ENCODE peak calls at places on chromosome 12, in seven cellular contexts. One of them, this sample, is unnamed.

GRCh38 chr12:94670075-94670474 is 19.7 kb upstream of the TMCC3 start:
- DNase-seq in Peyer's patch: no peak
- DNase-seq in fibroblast of the aortic adventitia: no peak
- DNase-seq in AG04449: no peak
- DNase-seq in cardiac muscle cell: no peak
- DNase-seq in stomach: no peak
- DNase-seq in astrocyte of the spinal cord: no peak
- DNase-seq in this sample: no peak

GRCh38 chr12:53190108-53190729 is 9.5 kb upstream of the CSAD start:
- DNase-seq in Peyer's patch: peak
- DNase-seq in fibroblast of the aortic adventitia: peak
- DNase-seq in AG04449: no peak
- DNase-seq in cardiac muscle cell: peak
- DNase-seq in stomach: peak
- DNase-seq in astrocyte of the spinal cord: peak
- DNase-seq in this sample: peak

GRCh38 chr12:79725987-79726386 is 35.2 kb upstream of the PAWR start:
- DNase-seq in Peyer's patch: no peak
- DNase-seq in fibroblast of the aortic adventitia: peak
- DNase-seq in AG04449: peak
- DNase-seq in cardiac muscle cell: no peak
- DNase-seq in stomach: no peak
- DNase-seq in astrocyte of the spinal cord: peak
- DNase-seq in this sample: peak

GRCh38 chr12:127773520-127773919 is 493.4 kb upstream of the TMEM132C start:
- DNase-seq in Peyer's patch: no peak
- DNase-seq in fibroblast of the aortic adventitia: no peak
- DNase-seq in AG04449: no peak
- DNase-seq in cardiac muscle cell: peak
- DNase-seq in stomach: no peak
- DNase-seq in astrocyte of the spinal cord: no peak
- DNase-seq in this sample: no peak

GRCh38 chr12:104669057-104669770 is 212.5 kb downstream of the CHST11 start:
- DNase-seq in Peyer's patch: no peak
- DNase-seq in fibroblast of the aortic adventitia: no peak
- DNase-seq in AG04449: no peak
- DNase-seq in cardiac muscle cell: peak
- DNase-seq in stomach: peak
- DNase-seq in astrocyte of the spinal cord: peak
- DNase-seq in this sample: no peak

GRCh38 chr12:25972783-25973182 is 14.3 kb downstream of the RASSF8 start:
- DNase-seq in Peyer's patch: no peak
- DNase-seq in fibroblast of the aortic adventitia: peak
- DNase-seq in AG04449: no peak
- DNase-seq in cardiac muscle cell: no peak
- DNase-seq in stomach: no peak
- DNase-seq in astrocyte of the spinal cord: peak
- DNase-seq in this sample: peak

GRCh38 chr12:96425321-96425720 is 25.1 kb upstream of the CDK17 start:
- DNase-seq in Peyer's patch: no peak
- DNase-seq in fibroblast of the aortic adventitia: peak
- DNase-seq in AG04449: peak
- DNase-seq in cardiac muscle cell: no peak
- DNase-seq in stomach: no peak
- DNase-seq in astrocyte of the spinal cord: peak
- DNase-seq in this sample: peak

GRCh38 chr12:108629824-108630476 is 3.7 kb downstream of the SELPLG start:
- DNase-seq in Peyer's patch: no peak
- DNase-seq in fibroblast of the aortic adventitia: peak
- DNase-seq in AG04449: peak
- DNase-seq in cardiac muscle cell: no peak
- DNase-seq in stomach: no peak
- DNase-seq in astrocyte of the spinal cord: peak
- DNase-seq in this sample: peak

GRCh38 chr12:102917026-102917787 is at the start of gene PAH:
- DNase-seq in Peyer's patch: no peak
- DNase-seq in fibroblast of the aortic adventitia: no peak
- DNase-seq in AG04449: no peak
- DNase-seq in cardiac muscle cell: peak
- DNase-seq in stomach: peak
- DNase-seq in astrocyte of the spinal cord: no peak
- DNase-seq in this sample: no peak

GRCh38 chr12:106249411-106250135 is 1.8 kb upstream of the CKAP4 start:
- DNase-seq in Peyer's patch: peak
- DNase-seq in fibroblast of the aortic adventitia: no peak
- DNase-seq in AG04449: no peak
- DNase-seq in cardiac muscle cell: no peak
- DNase-seq in stomach: no peak
- DNase-seq in astrocyte of the spinal cord: no peak
- DNase-seq in this sample: no peak

GRCh38 chr12:83827860-83828259 is 1084.7 kb downstream of the SLC6A15 start:
- DNase-seq in Peyer's patch: no peak
- DNase-seq in fibroblast of the aortic adventitia: no peak
- DNase-seq in AG04449: no peak
- DNase-seq in cardiac muscle cell: no peak
- DNase-seq in stomach: no peak
- DNase-seq in astrocyte of the spinal cord: no peak
- DNase-seq in this sample: no peak
- TF ChIP-seq CTCF in Peyer's patch: no peak
- TF ChIP-seq CTCF in fibroblast of the aortic adventitia: no peak
- TF ChIP-seq CTCF in AG04449: no peak
- TF ChIP-seq CTCF in cardiac muscle cell: no peak
- TF ChIP-seq CTCF in stomach: no peak
- TF ChIP-seq CTCF in astrocyte of the spinal cord: peak
- TF ChIP-seq CTCF in this sample: no peak

GRCh38 chr12:10362325-10362724 is 27.5 kb downstream of the KLRK1 start:
- DNase-seq in Peyer's patch: no peak
- DNase-seq in fibroblast of the aortic adventitia: no peak
- DNase-seq in AG04449: no peak
- DNase-seq in cardiac muscle cell: no peak
- DNase-seq in stomach: no peak
- DNase-seq in astrocyte of the spinal cord: no peak
- DNase-seq in this sample: no peak
- H3K4me3 ChIP-seq in Peyer's patch: peak
- H3K4me3 ChIP-seq in fibroblast of the aortic adventitia: no peak
- H3K4me3 ChIP-seq in AG04449: no peak
- H3K4me3 ChIP-seq in cardiac muscle cell: no peak
- H3K4me3 ChIP-seq in stomach: no peak
- H3K4me3 ChIP-seq in astrocyte of the spinal cord: no peak
- H3K4me3 ChIP-seq in this sample: no peak

GRCh38 chr12:132563911-132564310 is 46.5 kb downstream of the LRCOL1 start:
- DNase-seq in Peyer's patch: no peak
- DNase-seq in fibroblast of the aortic adventitia: no peak
- DNase-seq in AG04449: no peak
- DNase-seq in cardiac muscle cell: no peak
- DNase-seq in stomach: no peak
- DNase-seq in astrocyte of the spinal cord: no peak
- DNase-seq in this sample: no peak
- TF ChIP-seq CTCF in Peyer's patch: no peak
- TF ChIP-seq CTCF in fibroblast of the aortic adventitia: no peak
- TF ChIP-seq CTCF in AG04449: no peak
- TF ChIP-seq CTCF in cardiac muscle cell: no peak
- TF ChIP-seq CTCF in stomach: no peak
- TF ChIP-seq CTCF in astrocyte of the spinal cord: no peak
- TF ChIP-seq CTCF in this sample: no peak

DNA sequence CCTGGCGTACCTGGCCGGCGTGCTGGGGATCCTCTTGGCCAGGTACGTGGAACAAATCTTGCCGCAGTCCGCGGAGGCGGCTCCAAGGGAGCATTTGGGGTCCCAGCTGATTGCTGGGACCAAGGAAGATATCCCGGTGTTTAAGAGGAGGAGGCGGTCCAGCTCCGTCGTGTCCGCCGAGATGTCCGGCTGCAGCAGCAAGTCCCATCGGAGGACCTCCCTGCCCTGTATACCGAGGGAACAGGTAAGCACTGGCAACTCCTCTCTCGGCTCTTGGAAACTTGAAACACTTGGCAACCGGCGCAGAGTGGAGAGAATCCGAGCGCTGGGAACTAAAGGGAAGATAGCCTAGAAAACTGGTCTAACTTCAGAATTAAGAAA is 1.7 kb downstream of the PDE3A start:
- DNase-seq in Peyer's patch: no peak
- DNase-seq in fibroblast of the aortic adventitia: peak
- DNase-seq in AG04449: no peak
- DNase-seq in cardiac muscle cell: peak
- DNase-seq in stomach: no peak
- DNase-seq in astrocyte of the spinal cord: peak
- DNase-seq in this sample: peak
- H3K4me3 ChIP-seq in Peyer's patch: peak
- H3K4me3 ChIP-seq in fibroblast of the aortic adventitia: peak
- H3K4me3 ChIP-seq in AG04449: peak
- H3K4me3 ChIP-seq in cardiac muscle cell: peak
- H3K4me3 ChIP-seq in stomach: peak
- H3K4me3 ChIP-seq in astrocyte of the spinal cord: peak
- H3K4me3 ChIP-seq in this sample: peak

GRCh38 chr12:977163-977562 is 13.9 kb upstream of the ERC1 start:
- DNase-seq in Peyer's patch: no peak
- DNase-seq in fibroblast of the aortic adventitia: no peak
- DNase-seq in AG04449: no peak
- DNase-seq in cardiac muscle cell: no peak
- DNase-seq in stomach: no peak
- DNase-seq in astrocyte of the spinal cord: no peak
- DNase-seq in this sample: no peak
- TF ChIP-seq CTCF in Peyer's patch: no peak
- TF ChIP-seq CTCF in fibroblast of the aortic adventitia: no peak
- TF ChIP-seq CTCF in AG04449: no peak
- TF ChIP-seq CTCF in cardiac muscle cell: no peak
- TF ChIP-seq CTCF in stomach: no peak
- TF ChIP-seq CTCF in astrocyte of the spinal cord: no peak
- TF ChIP-seq CTCF in this sample: no peak

DNA sequence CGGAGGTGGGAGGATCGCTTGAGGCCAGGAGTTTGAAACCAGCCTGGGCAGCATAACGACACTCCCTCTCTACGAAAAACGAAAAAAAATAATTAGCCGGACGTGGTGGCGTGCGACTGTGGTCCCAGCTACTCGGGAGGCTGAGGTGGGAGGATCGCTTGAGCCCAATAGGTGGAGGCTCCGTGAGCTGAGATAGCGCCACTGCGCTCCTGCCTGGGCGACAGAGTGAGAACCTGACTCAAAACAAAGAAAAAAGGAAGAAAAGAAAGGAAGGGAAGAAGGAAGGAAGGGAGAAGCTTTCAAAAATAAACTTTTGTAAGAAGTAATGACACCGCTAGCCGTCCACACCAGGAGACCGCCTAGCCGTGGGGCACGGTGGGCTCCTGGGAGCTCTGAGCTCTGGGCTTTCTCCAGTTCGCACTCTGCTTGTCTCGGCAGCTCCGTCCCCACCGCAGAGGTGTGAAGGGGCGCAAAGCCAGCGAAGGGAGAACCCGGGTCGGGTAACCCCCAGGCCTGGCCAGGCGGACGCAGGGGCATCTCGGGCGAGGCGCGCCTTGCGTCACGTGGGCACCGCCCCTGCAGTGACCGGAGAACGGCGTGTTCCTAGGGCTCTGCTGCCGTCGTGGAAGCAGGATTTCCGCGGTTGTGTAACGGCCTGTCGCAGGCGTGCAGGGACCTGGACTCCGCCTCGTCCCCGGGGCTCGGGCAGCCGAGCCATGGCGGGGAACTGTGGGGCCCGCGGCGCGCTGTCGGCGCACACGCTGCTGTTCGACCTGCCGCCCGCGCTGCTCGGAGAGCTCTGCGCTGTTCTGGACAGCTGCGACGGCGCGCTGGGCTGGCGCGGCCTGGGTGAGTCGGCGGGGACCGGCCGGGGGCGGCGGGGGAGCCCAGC is at the start of gene IRAK3:
- DNase-seq in Peyer's patch: peak
- DNase-seq in fibroblast of the aortic adventitia: peak
- DNase-seq in AG04449: no peak
- DNase-seq in cardiac muscle cell: peak
- DNase-seq in stomach: peak
- DNase-seq in astrocyte of the spinal cord: peak
- DNase-seq in this sample: peak
- H3K4me3 ChIP-seq in Peyer's patch: peak
- H3K4me3 ChIP-seq in fibroblast of the aortic adventitia: peak
- H3K4me3 ChIP-seq in AG04449: peak
- H3K4me3 ChIP-seq in cardiac muscle cell: peak
- H3K4me3 ChIP-seq in stomach: peak
- H3K4me3 ChIP-seq in astrocyte of the spinal cord: peak
- H3K4me3 ChIP-seq in this sample: peak

This sample was measured in foreskin fibroblast.